ENCODE peak calls at places on chromosomes 6 and 20, in four cellular contexts. Z is lung, G is heart left ventricle, K is psoas muscle. E is an unnamed sample.

GRCh38 chr6:169229611-169230321 is 23.9 kb downstream of the THBS2 start:
- DNase-seq in Z (no peak), G (no peak), K (no peak), E (peak; percentile 12)

GRCh38 chr6:43809417-43810305 is 39.6 kb downstream of the VEGFA start:
- DNase-seq in Z (no peak), G (no peak), K (no peak), E (no peak)

GRCh38 chr6:89411269-89412070 is 603 bp downstream of the RRAGD start:
- DNase-seq in Z (peak; percentile 48), G (peak; percentile 72), K (peak; percentile 64), E (peak; percentile 63)

GRCh38 chr6:152815230-152815922 is 64.8 kb downstream of the VIP start:
- DNase-seq in Z (no peak), G (no peak), K (no peak), E (no peak)

GRCh38 chr6:54060286-54060685 is 51.0 kb upstream of the MLIP start:
- DNase-seq in Z (no peak), G (no peak), K (no peak), E (no peak)

GRCh38 chr6:80363501-80363900 is 257.0 kb downstream of the BCKDHB start:
- DNase-seq in Z (no peak), G (no peak), K (no peak), E (no peak)

GRCh38 chr6:165819394-165819793 is 156.4 kb upstream of the PDE10A start:
- DNase-seq in Z (no peak), G (no peak), K (no peak), E (no peak)

GRCh38 chr20:1900321-1900791 is 5.1 kb downstream of the SIRPA start:
- DNase-seq in Z (no peak), G (peak; percentile 38), K (peak; percentile 71), E (no peak)

GRCh38 chr6:49606696-49607390 is 29.8 kb downstream of the RHAG start:
- DNase-seq in Z (no peak), G (no peak), K (no peak), E (peak; percentile 48)

GRCh38 chr6:52389264-52389625 is 27.3 kb downstream of the PAQR8 start:
- DNase-seq in Z (no peak), G (no peak), K (no peak), E (no peak)

GRCh38 chr6:390914-391558 is 516 bp upstream of the IRF4 start:
- DNase-seq in Z (no peak), G (no peak), K (no peak), E (no peak)

GRCh38 chr20:24588047-24588635 is 118.7 kb downstream of the SYNDIG1 start:
- DNase-seq in Z (no peak), G (no peak), K (no peak), E (no peak)

GRCh38 chr6:26553264-26553738 is 15.1 kb downstream of the HMGN4 start:
- DNase-seq in Z (peak; percentile 58), G (peak; percentile 79), K (peak; percentile 58), E (peak; percentile 69)

GRCh38 chr6:106116125-106116524 is 30.0 kb downstream of the PRDM1 start:
- DNase-seq in Z (no peak), G (no peak), K (peak; percentile 30), E (no peak)

GRCh38 chr6:131451330-131452195 is 121.5 kb upstream of the ARG1 start:
- DNase-seq in Z (no peak), G (no peak), K (no peak), E (no peak)

GRCh38 chr6:1657116-1657776 is 47.5 kb downstream of the FOXC1 start:
- DNase-seq in Z (no peak), G (no peak), K (no peak), E (no peak)

GRCh38 chr6:157424491-157425020 is 43.6 kb downstream of the ZDHHC14 start:
- DNase-seq in Z (no peak), G (no peak), K (no peak), E (peak; percentile 83)

GRCh38 chr6:148509152-148509571 is 166.5 kb downstream of the SASH1 start:
- DNase-seq in Z (no peak), G (no peak), K (no peak), E (no peak)

GRCh38 chr20:38109657-38110524 is 55.2 kb downstream of the TGM2 start:
- DNase-seq in Z (peak; percentile 74), G (peak; percentile 74), K (peak; percentile 82), E (no peak)

GRCh38 chr6:7164536-7165001 is 56.8 kb downstream of the RREB1 start:
- DNase-seq in Z (no peak), G (no peak), K (no peak), E (no peak)

GRCh38 chr6:111992851-111993250 is 61.1 kb upstream of the CCN6 start:
- DNase-seq in Z (no peak), G (no peak), K (no peak), E (no peak)

GRCh38 chr6:154039231-154039842 is at the start of gene OPRM1:
- DNase-seq in Z (no peak), G (peak; percentile 68), K (peak; percentile 14), E (peak; percentile 61)

GRCh38 chr6:158185729-158186456 is 17.7 kb downstream of the GTF2H5 start:
- DNase-seq in Z (no peak), G (no peak), K (no peak), E (no peak)

GRCh38 chr20:59148713-59149493 is 14.7 kb upstream of the ZNF831 start:
- DNase-seq in Z (no peak), G (no peak), K (no peak), E (no peak)

GRCh38 chr20:7003598-7003997 is 236.1 kb downstream of the BMP2 start:
- DNase-seq in Z (no peak), G (no peak), K (no peak), E (no peak)

GRCh38 chr20:54340667-54341081 is 132.8 kb downstream of the PFDN4 start:
- DNase-seq in Z (no peak), G (no peak), K (no peak), E (no peak)

GRCh38 chr20:53679597-53680309 is 86.1 kb upstream of the ZNF217 start:
- DNase-seq in Z (no peak), G (no peak), K (no peak), E (no peak)

GRCh38 chr6:1667805-1668175 is 58.1 kb downstream of the FOXC1 start:
- DNase-seq in Z (no peak), G (no peak), K (no peak), E (no peak)

GRCh38 chr20:5844063-5844681 is 94.0 kb downstream of the SHLD1 start:
- DNase-seq in Z (no peak), G (no peak), K (no peak), E (no peak)

GRCh38 chr6:75602164-75602896 is 650 bp downstream of the SENP6 start:
- DNase-seq in Z (peak; percentile 46), G (peak; percentile 79), K (peak; percentile 53), E (peak; percentile 66)

GRCh38 chr6:37176268-37177082 is 6.5 kb downstream of the PIM1 start:
- DNase-seq in Z (no peak), G (no peak), K (no peak), E (no peak)
- H3K4me1 ChIP-seq in Z (no peaks in the 10 kb centered on the region), G (peaks cover 10% of the 10 kb centered on the region), K (peaks cover 10% of the 10 kb centered on the region), E (no peaks in the 10 kb centered on the region)

GRCh38 chr6:12421596-12421995 is 131.4 kb downstream of the EDN1 start:
- DNase-seq in Z (no peak), G (no peak), K (no peak), E (no peak)
- H3K27ac ChIP-seq in Z (no peak overlapping the region), G (no peak overlapping the region), K (no peak overlapping the region), E (no peak overlapping the region)

GRCh38 chr6:137776786-137777185 is 90.3 kb upstream of the TNFAIP3 start:
- DNase-seq in Z (no peak), G (no peak), K (no peak), E (no peak)
- H3K4me1 ChIP-seq in Z (no peaks in the 10 kb centered on the region), G (peaks cover 4% of the 10 kb centered on the region), K (no peaks in the 10 kb centered on the region), E (no peaks in the 10 kb centered on the region)

GRCh38 chr20:10640897-10641296 is 32.9 kb downstream of the JAG1 start:
- DNase-seq in Z (no peak), G (no peak), K (no peak), E (no peak)

GRCh38 chr20:10641893-10642292 is 31.9 kb downstream of the JAG1 start:
- DNase-seq in Z (no peak), G (no peak), K (no peak), E (no peak)

GRCh38 chr20:10642859-10643559 is 30.8 kb downstream of the JAG1 start:
- DNase-seq in Z (no peak), G (no peak), K (no peak), E (no peak)

GRCh38 chr20:10639762-10640556 is 33.8 kb downstream of the JAG1 start:
- DNase-seq in Z (no peak), G (no peak), K (no peak), E (no peak)

DNA sequence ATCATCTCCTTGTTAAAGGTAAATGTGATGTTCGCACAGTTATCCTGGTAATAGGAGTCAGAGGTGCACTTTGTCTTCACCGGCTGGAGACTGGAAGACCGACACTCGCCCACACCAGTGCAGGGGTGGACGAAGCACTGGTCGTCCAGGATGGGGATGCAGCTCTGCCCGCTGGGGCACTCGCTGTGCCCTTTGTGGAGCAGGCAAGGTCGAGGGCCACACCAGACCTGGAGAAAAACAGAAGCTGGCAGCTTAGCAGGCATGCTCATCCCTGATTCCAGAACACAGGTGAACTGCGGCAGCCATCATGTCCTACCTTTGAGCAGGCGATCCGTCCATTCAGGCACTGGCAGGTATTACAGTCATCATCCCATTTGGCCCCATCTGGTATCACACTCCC is 32.3 kb downstream of the JAG1 start:
- DNase-seq in Z (no peak), G (no peak), K (no peak), E (no peak)
- H3K27ac ChIP-seq in Z (no peak overlapping the region), G (no peak overlapping the region), K (no peak overlapping the region), E (no peak overlapping the region)

GRCh38 chr20:62706857-62707256 is 1.8 kb upstream of the NTSR1 start:
- DNase-seq in Z (no peak), G (peak; percentile 5), K (no peak), E (peak; percentile 14)

GRCh38 chr20:62704341-62704948 is 4.2 kb upstream of the NTSR1 start:
- DNase-seq in Z (peak; percentile 77), G (peak; percentile 91), K (peak; percentile 79), E (peak; percentile 52)

GRCh38 chr20:62703853-62704228 is 4.8 kb upstream of the NTSR1 start:
- DNase-seq in Z (no peak), G (peak; percentile 61), K (no peak), E (no peak)

GRCh38 chr20:62706344-62706743 is 2.3 kb upstream of the NTSR1 start:
- DNase-seq in Z (no peak), G (peak; percentile 51), K (no peak), E (no peak)

DNA sequence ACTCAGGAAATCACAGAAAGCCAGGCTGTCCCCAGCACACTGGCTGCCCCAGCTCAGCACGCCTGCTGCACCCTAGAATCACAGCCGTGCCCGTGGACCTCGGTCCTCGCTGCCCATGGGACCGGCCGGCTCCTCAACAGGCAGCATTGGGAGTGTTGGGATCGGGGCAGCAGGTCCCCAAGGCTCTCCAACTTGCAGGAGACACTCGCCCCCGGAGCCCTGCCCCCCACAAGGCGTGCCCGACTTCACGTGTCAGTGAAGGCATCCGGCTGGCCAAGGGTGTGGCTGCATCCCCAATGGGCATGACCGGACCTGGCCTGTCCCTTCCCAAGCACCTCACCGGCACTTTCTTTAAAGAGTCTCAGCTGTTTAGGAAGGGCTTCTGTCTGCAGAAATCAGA is 3.0 kb upstream of the NTSR1 start:
- DNase-seq in Z (no peak), G (peak; percentile 61), K (no peak), E (peak; percentile 46)
- H3K4me1 ChIP-seq in Z (no peaks in the 10 kb centered on the region), G (peaks cover 12% of the 10 kb centered on the region), K (no peaks in the 10 kb centered on the region), E (no peaks in the 10 kb centered on the region)

E was measured in right lobe of liver.